ENCODE peak calls at places on chromosomes 4 and X, in four cellular contexts. One of them, this sample, is unnamed. For H3K4me1, the result is how much of the 10 kb centered on the place peaks cover.

GRCh38 chrX:18674417-18674787 is 2.5 kb upstream of the RS1 start:
- DNase-seq in K562: peak
- DNase-seq in mammary epithelial cell: no peak
- DNase-seq in stomach: peak
- DNase-seq in this sample: peak

GRCh38 chr4:44845309-44845708 is 119.0 kb upstream of the GNPDA2 start:
- DNase-seq in K562: no peak
- DNase-seq in mammary epithelial cell: no peak
- DNase-seq in stomach: no peak
- DNase-seq in this sample: no peak

GRCh38 chrX:10217218-10217617 is 60.4 kb downstream of the CLCN4 start:
- DNase-seq in K562: no peak
- DNase-seq in mammary epithelial cell: no peak
- DNase-seq in stomach: no peak
- DNase-seq in this sample: no peak

GRCh38 chrX:17923546-17923945 is 62.4 kb upstream of the RAI2 start:
- DNase-seq in K562: peak
- DNase-seq in mammary epithelial cell: no peak
- DNase-seq in stomach: no peak
- DNase-seq in this sample: no peak

GRCh38 chr4:103994059-103994458 is 274.3 kb upstream of the TACR3 start:
- DNase-seq in K562: no peak
- DNase-seq in mammary epithelial cell: peak
- DNase-seq in stomach: no peak
- DNase-seq in this sample: no peak

GRCh38 chrX:10282490-10282889 is 125.7 kb downstream of the CLCN4 start:
- DNase-seq in K562: no peak
- DNase-seq in mammary epithelial cell: no peak
- DNase-seq in stomach: no peak
- DNase-seq in this sample: no peak

GRCh38 chr4:139144161-139144859 is 32.7 kb downstream of the ELF2 start:
- DNase-seq in K562: no peak
- DNase-seq in mammary epithelial cell: peak
- DNase-seq in stomach: peak
- DNase-seq in this sample: peak

GRCh38 chr4:175017751-175018150 is 99.6 kb downstream of the ADAM29 start:
- DNase-seq in K562: no peak
- DNase-seq in mammary epithelial cell: peak
- DNase-seq in stomach: no peak
- DNase-seq in this sample: no peak

GRCh38 chr4:148852092-148852699 is 410.0 kb upstream of the NR3C2 start:
- DNase-seq in K562: no peak
- DNase-seq in mammary epithelial cell: no peak
- DNase-seq in stomach: no peak
- DNase-seq in this sample: no peak

GRCh38 chr4:62913065-62913464 is 1496.2 kb downstream of the TECRL start:
- DNase-seq in K562: no peak
- DNase-seq in mammary epithelial cell: no peak
- DNase-seq in stomach: no peak
- DNase-seq in this sample: no peak

GRCh38 chr4:83113429-83113786 is 1.1 kb downstream of the PLAC8 start:
- DNase-seq in K562: no peak
- DNase-seq in mammary epithelial cell: peak
- DNase-seq in stomach: no peak
- DNase-seq in this sample: no peak

GRCh38 chr4:120733054-120733453 is 189.5 kb downstream of the PRDM5 start:
- DNase-seq in K562: no peak
- DNase-seq in mammary epithelial cell: no peak
- DNase-seq in stomach: no peak
- DNase-seq in this sample: no peak

GRCh38 chrX:100647095-100647494 is 3.1 kb downstream of the SRPX2 start:
- DNase-seq in K562: no peak
- DNase-seq in mammary epithelial cell: no peak
- DNase-seq in stomach: no peak
- DNase-seq in this sample: no peak

GRCh38 chr4:118265312-118266144 is 87.3 kb downstream of the PRSS12 start:
- DNase-seq in K562: no peak
- DNase-seq in mammary epithelial cell: peak
- DNase-seq in stomach: peak
- DNase-seq in this sample: peak

GRCh38 chrX:143669395-143669794 is 33.5 kb upstream of the SLITRK4 start:
- DNase-seq in K562: no peak
- DNase-seq in mammary epithelial cell: peak
- DNase-seq in stomach: no peak
- DNase-seq in this sample: no peak

GRCh38 chrX:108224727-108225455 is 133.3 kb downstream of the ATG4A start:
- DNase-seq in K562: peak
- DNase-seq in mammary epithelial cell: no peak
- DNase-seq in stomach: no peak
- DNase-seq in this sample: no peak

GRCh38 chr4:43763029-43763610 is 685.5 kb downstream of the KCTD8 start:
- DNase-seq in K562: no peak
- DNase-seq in mammary epithelial cell: no peak
- DNase-seq in stomach: no peak
- DNase-seq in this sample: no peak

GRCh38 chr4:6277139-6277802 is 7.6 kb downstream of the WFS1 start:
- DNase-seq in K562: no peak
- DNase-seq in mammary epithelial cell: no peak
- DNase-seq in stomach: no peak
- DNase-seq in this sample: no peak

GRCh38 chr4:6280365-6280996 is 10.8 kb downstream of the WFS1 start:
- DNase-seq in K562: no peak
- DNase-seq in mammary epithelial cell: peak
- DNase-seq in stomach: no peak
- DNase-seq in this sample: no peak

GRCh38 chr4:6279582-6280289 is 10.1 kb downstream of the WFS1 start:
- DNase-seq in K562: no peak
- DNase-seq in mammary epithelial cell: no peak
- DNase-seq in stomach: no peak
- DNase-seq in this sample: no peak

GRCh38 chr4:6277935-6278800 is 8.5 kb downstream of the WFS1 start:
- DNase-seq in K562: no peak
- DNase-seq in mammary epithelial cell: no peak
- DNase-seq in stomach: no peak
- DNase-seq in this sample: no peak

DNA sequence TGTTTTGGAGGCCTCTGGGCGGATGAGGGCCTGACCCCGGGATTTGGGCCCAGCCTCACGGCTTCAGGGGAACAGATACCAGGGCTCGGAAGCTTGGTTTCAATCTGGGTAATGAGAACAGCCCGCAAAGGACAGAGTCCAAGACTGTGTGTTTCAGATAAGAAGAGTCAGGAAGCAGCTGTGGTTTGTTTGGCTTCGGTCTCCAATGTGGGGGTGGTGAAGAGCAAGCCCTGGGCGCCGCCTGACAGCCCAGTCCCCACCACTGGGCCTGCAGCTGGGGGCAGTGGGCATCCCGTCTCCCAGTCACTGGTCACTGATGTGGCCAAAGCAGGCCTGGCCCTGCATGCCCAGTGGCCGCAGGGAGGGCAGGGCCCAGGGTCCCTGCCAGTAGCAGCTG is 9.1 kb downstream of the WFS1 start:
- DNase-seq in K562: peak
- DNase-seq in mammary epithelial cell: no peak
- DNase-seq in stomach: no peak
- DNase-seq in this sample: no peak
- H3K4me1 ChIP-seq in K562: under half
- H3K4me1 ChIP-seq in mammary epithelial cell: under half
- H3K4me1 ChIP-seq in stomach: half or more
- H3K4me1 ChIP-seq in this sample: under half

GRCh38 chr4:2847297-2847871 is 3.7 kb downstream of the ADD1 start:
- DNase-seq in K562: no peak
- DNase-seq in mammary epithelial cell: no peak
- DNase-seq in stomach: no peak
- DNase-seq in this sample: no peak
- H3K4me1 ChIP-seq in K562: under half
- H3K4me1 ChIP-seq in mammary epithelial cell: under half
- H3K4me1 ChIP-seq in stomach: half or more
- H3K4me1 ChIP-seq in this sample: under half

DNA sequence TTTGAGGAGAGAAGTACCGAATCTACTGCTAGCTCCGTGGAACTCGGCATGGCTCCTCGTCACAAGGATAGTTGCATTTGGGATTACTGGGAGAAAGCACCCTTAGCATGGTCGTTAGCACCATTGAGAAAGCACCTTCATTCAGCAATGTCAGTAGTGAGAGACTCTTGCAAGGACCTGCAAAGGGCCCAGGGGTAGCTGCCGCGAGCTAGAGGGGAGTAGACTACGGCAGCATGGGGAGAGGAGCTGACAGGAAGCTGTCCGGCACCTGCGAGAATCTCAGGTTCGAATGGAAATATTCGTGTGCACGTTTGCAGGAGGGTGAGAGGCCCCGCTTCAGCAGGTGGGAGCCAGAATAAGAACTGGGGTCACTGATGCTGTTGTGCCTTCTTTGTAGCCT is 20.2 kb downstream of the TLR10 start:
- DNase-seq in K562: no peak
- DNase-seq in mammary epithelial cell: no peak
- DNase-seq in stomach: no peak
- DNase-seq in this sample: no peak
- H3K4me1 ChIP-seq in K562: under half
- H3K4me1 ChIP-seq in mammary epithelial cell: under half
- H3K4me1 ChIP-seq in stomach: under half
- H3K4me1 ChIP-seq in this sample: under half

GRCh38 chr4:152464030-152464823 is 71.7 kb downstream of the FBXW7 start:
- DNase-seq in K562: no peak
- DNase-seq in mammary epithelial cell: no peak
- DNase-seq in stomach: no peak
- DNase-seq in this sample: no peak

GRCh38 chr4:152463562-152463961 is 72.3 kb downstream of the FBXW7 start:
- DNase-seq in K562: no peak
- DNase-seq in mammary epithelial cell: no peak
- DNase-seq in stomach: no peak
- DNase-seq in this sample: no peak

GRCh38 chr4:152460488-152460887 is 75.4 kb downstream of the FBXW7 start:
- DNase-seq in K562: no peak
- DNase-seq in mammary epithelial cell: peak
- DNase-seq in stomach: no peak
- DNase-seq in this sample: no peak

GRCh38 chr4:152462715-152463114 is 73.2 kb downstream of the FBXW7 start:
- DNase-seq in K562: no peak
- DNase-seq in mammary epithelial cell: peak
- DNase-seq in stomach: no peak
- DNase-seq in this sample: no peak

DNA sequence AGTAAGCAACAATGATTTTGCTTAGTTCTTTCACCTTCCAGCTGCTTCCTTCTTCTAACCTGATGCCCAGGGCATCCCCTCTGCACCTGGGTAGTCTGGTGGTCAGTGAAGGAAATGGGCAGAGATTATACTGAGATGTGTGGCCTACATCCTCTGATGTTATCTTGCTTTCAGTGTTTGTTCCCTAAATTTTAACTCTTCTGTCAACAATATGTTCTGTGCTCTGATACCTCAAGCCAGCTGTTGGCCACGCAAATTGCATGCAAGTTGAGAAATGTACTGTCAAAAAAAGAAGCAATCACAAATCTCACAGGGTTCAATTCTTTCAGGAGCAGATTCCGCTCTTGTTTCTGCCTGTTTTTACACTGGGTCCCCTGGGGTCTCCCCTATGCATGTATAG is 73.8 kb downstream of the FBXW7 start:
- DNase-seq in K562: no peak
- DNase-seq in mammary epithelial cell: no peak
- DNase-seq in stomach: no peak
- DNase-seq in this sample: no peak
- H3K4me1 ChIP-seq in K562: under half
- H3K4me1 ChIP-seq in mammary epithelial cell: under half
- H3K4me1 ChIP-seq in stomach: under half
- H3K4me1 ChIP-seq in this sample: under half

DNA sequence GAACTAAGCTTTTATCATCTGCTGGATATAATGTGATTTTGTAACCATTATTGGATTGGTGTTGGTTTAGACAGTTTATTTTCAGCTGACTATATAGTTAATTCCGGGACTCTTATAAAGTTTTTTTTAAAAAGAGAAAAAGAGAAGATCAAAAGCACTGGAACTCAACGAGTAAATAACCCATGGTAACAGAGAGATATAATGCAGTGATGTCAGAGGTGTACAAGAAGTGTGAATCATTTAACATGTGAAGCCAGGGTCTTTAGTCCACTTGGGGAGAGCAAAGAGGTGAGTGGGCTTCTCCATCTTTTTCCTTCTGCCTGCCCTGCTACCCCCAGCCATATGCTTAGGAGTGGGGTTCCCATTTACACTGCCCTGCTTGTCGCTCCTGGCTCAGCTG is 3.2 kb downstream of the TMEM165 start:
- DNase-seq in K562: no peak
- DNase-seq in mammary epithelial cell: peak
- DNase-seq in stomach: no peak
- DNase-seq in this sample: no peak
- H3K4me1 ChIP-seq in K562: under half
- H3K4me1 ChIP-seq in mammary epithelial cell: under half
- H3K4me1 ChIP-seq in stomach: half or more
- H3K4me1 ChIP-seq in this sample: under half

DNA sequence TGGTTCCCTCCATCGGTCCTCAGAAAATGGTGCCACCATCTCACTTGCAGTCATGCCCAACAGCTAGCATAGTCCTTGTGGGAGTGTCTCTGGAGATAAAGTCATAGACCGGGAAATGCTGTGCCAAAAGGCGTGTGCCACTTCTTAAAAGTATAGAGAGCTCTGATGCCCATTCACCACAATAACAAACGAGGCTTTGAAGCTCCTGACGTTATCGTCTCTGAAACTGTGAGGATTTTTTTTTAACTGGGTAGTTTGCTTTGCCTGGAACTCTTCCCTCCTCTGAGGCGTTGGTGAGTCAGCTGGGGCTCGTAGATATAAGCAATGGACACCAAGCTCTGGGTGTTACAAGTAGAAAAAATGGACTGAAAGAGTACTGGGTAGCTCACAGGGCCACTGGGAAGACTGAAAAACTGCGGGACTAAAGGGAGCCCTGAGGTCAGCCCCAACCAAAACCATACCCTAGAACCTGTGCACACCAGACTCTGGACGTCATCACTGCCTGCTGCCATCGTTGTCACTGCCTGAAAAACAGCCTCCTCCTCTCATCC is 89.4 kb upstream of the TRIM2 start:
- DNase-seq in K562: no peak
- DNase-seq in mammary epithelial cell: peak
- DNase-seq in stomach: peak
- DNase-seq in this sample: no peak
- H3K4me1 ChIP-seq in K562: under half
- H3K4me1 ChIP-seq in mammary epithelial cell: under half
- H3K4me1 ChIP-seq in stomach: under half
- H3K4me1 ChIP-seq in this sample: under half

GRCh38 chr4:172727631-172728030 is 441.0 kb upstream of the GALNT7 start:
- DNase-seq in K562: no peak
- DNase-seq in mammary epithelial cell: no peak
- DNase-seq in stomach: no peak
- DNase-seq in this sample: no peak
- H3K4me1 ChIP-seq in K562: under half
- H3K4me1 ChIP-seq in mammary epithelial cell: under half
- H3K4me1 ChIP-seq in stomach: under half
- H3K4me1 ChIP-seq in this sample: under half

GRCh38 chr4:1716065-1716945 is 4.2 kb upstream of the SLBP start:
- DNase-seq in K562: no peak
- DNase-seq in mammary epithelial cell: no peak
- DNase-seq in stomach: no peak
- DNase-seq in this sample: no peak
- H3K4me1 ChIP-seq in K562: under half
- H3K4me1 ChIP-seq in mammary epithelial cell: under half
- H3K4me1 ChIP-seq in stomach: half or more
- H3K4me1 ChIP-seq in this sample: under half

This sample was measured in aorta.